ENCODE peak calls at places on chromosomes 7 and 10, in ten cellular contexts. U is CD4-positive, alpha-beta T cell; Q is left lung; O is prostate gland; R is GM13976; P is SK-N-SH; E is heart left ventricle; H is foreskin fibroblast; X is tibial artery; B is AG09309. S is an unnamed sample.

GRCh38 chr10:310371-310770 is 175.1 kb downstream of the ZMYND11 start:
- DNase-seq in U (no peak), Q (no peak), O (no peak), R (no peak), P (no peak), E (no peak), H (no peak), X (no peak), B (no peak), S (no peak)

GRCh38 chr7:12256025-12256570 is 45.0 kb downstream of the TMEM106B start:
- DNase-seq in U (no peak), Q (no peak), O (no peak), R (no peak), P (no peak), E (no peak), H (peak; percentile 7), X (no peak), B (no peak), S (no peak)

GRCh38 chr10:10533417-10533816 is 484.3 kb upstream of the CELF2 start:
- DNase-seq in U (no peak), Q (no peak), O (no peak), R (no peak), P (no peak), E (no peak), H (peak; percentile 12), X (no peak), B (no peak), S (no peak)

GRCh38 chr7:142614116-142614515 is 135.2 kb upstream of the PRSS1 start:
- DNase-seq in U (no peak), Q (no peak), O (no peak), R (no peak), P (no peak), E (no peak), H (peak; percentile 24), X (no peak), B (no peak), S (no peak)

GRCh38 chr7:140223515-140224221 is 46.9 kb upstream of the KDM7A start:
- DNase-seq in U (no peak), Q (no peak), O (no peak), R (no peak), P (no peak), E (no peak), H (no peak), X (no peak), B (no peak), S (no peak)

GRCh38 chr10:11205026-11205772 is 187.5 kb downstream of the CELF2 start:
- DNase-seq in U (no peak), Q (no peak), O (no peak), R (no peak), P (no peak), E (no peak), H (peak; percentile 20), X (no peak), B (no peak), S (no peak)

GRCh38 chr10:80464557-80465466 is 10.7 kb downstream of the TSPAN14 start:
- DNase-seq in U (peak; percentile 21), Q (no peak), O (no peak), R (no peak), P (peak; percentile 47), E (peak; percentile 53), H (peak; percentile 32), X (no peak), B (no peak), S (no peak)

GRCh38 chr7:50866343-50867047 is 83.8 kb upstream of the GRB10 start:
- DNase-seq in U (no peak), Q (no peak), O (no peak), R (no peak), P (no peak), E (no peak), H (no peak), X (no peak), B (no peak), S (no peak)

GRCh38 chr10:124680675-124681074 is 63.5 kb downstream of the FAM53B start:
- DNase-seq in U (no peak), Q (peak; percentile 82), O (no peak), R (no peak), P (no peak), E (peak; percentile 59), H (peak; percentile 59), X (peak; percentile 78), B (no peak), S (no peak)

GRCh38 chr7:78368781-78369180 is 570.2 kb downstream of the PHTF2 start:
- DNase-seq in U (no peak), Q (no peak), O (no peak), R (no peak), P (no peak), E (no peak), H (peak; percentile 1), X (no peak), B (no peak), S (no peak)

GRCh38 chr7:158353606-158354570 is 233.7 kb downstream of the PTPRN2 start:
- DNase-seq in U (no peak), Q (peak; percentile 21), O (no peak), R (no peak), P (peak; percentile 82), E (no peak), H (no peak), X (peak; percentile 23), B (no peak), S (no peak)
- TF ChIP-seq CTCF in U (no peak), Q (no peak), O (no peak), R (no peak), P (peak; percentile 28), E (peak; percentile 13), H (no peak), X (no peak), B (peak; percentile 14), S (no peak)

DNA sequence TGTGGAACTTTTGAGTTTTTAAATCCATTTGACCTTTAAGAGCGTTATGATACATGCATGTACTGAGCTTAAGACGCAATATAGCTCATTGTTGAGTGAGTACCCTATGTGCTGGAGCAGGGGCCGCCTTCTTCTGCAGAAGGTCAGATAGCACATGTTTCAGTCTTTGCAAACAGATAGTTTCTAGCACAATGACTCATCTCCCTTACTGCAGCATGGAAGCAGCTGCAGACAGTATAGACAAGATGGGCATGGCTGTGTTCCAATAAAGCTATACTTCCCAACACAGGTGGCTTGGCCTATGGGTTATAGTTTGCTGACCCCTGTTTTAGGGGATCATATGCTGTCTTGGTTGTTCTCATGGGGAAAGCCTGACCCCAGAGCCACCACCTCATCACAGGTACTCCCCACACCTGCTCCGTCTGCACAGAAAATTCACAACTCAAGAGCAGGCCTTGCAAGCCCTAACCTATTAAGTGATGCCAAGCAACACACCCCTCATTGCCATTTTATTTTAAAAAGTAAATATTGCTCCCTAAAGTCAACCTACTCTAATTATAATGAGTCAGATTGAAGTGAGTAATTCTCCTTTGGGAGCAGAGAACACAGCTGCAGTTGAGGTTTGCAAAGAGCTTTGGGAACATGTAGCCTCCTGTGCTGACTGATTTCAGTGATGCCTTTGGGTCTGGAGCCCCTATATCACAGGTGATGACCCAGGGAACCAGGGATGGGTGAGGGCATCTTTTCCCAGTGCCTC is 330.1 kb downstream of the PAXIP1 start:
- DNase-seq in U (no peak), Q (no peak), O (no peak), R (no peak), P (no peak), E (no peak), H (no peak), X (no peak), B (no peak), S (no peak)
- TF ChIP-seq CTCF in U (no peak), Q (no peak), O (no peak), R (no peak), P (no peak), E (no peak), H (no peak), X (no peak), B (no peak), S (no peak)

GRCh38 chr7:121398246-121398645 is 2.1 kb upstream of the FAM3C start:
- DNase-seq in U (no peak), Q (no peak), O (no peak), R (no peak), P (no peak), E (no peak), H (no peak), X (no peak), B (no peak), S (no peak)
- TF ChIP-seq CTCF in U (no peak), Q (no peak), O (no peak), R (peak; percentile 8), P (peak; percentile 42), E (no peak), H (peak; percentile 11), X (no peak), B (peak; percentile 10), S (no peak)

DNA sequence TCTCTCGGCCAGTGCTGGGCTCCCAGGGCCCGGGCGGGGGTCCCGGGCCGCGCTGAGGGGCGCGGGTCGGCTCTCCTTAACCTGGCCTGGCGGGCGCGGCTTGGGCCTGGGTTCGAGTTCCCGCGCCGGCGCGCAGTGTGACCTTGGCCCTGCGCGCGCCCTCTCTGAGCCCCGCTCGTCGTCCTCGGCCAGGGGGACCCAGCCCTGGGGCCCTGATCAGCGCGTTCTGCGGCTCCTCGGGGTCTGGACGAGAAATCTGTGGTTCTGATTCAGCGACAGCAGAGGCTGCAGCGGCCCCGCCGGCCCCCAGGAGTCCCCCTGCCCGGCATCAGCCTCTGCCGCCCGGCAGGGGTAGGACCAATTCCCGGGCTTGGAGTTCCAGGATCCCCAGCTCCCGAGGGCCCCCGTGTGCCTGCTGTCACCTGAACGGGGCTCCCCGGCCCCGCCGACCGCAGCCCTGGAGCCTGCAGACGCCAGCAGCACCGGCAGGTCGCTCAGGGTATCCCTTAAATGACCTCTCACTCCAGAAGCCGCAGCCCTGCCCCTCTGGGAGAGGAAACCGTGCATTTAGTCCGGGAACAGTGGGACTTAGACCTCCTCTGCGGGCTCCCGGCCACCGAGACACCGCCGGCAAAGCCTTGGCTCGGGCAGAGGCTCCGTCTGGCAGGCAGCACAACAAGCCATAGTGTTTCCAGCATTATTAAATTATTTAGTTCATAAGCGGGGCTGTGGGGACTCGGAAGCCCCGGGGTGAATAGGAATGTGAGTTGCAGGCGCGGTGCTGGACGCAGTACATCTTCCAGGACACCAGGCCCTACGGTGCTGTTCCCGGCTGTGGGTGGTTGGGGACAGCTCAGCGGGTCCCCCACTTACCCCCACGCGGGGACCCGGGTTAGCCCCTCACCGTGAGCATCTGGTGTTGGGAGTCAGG is 572 bp downstream of the CHST12 start:
- DNase-seq in U (no peak), Q (peak; percentile 50), O (no peak), R (no peak), P (peak; percentile 84), E (peak; percentile 60), H (peak; percentile 28), X (no peak), B (no peak), S (no peak)
- TF ChIP-seq CTCF in U (no peak), Q (no peak), O (no peak), R (no peak), P (peak; percentile 36), E (peak; percentile 26), H (no peak), X (peak; percentile 25), B (peak; percentile 24), S (peak; percentile 38)

DNA sequence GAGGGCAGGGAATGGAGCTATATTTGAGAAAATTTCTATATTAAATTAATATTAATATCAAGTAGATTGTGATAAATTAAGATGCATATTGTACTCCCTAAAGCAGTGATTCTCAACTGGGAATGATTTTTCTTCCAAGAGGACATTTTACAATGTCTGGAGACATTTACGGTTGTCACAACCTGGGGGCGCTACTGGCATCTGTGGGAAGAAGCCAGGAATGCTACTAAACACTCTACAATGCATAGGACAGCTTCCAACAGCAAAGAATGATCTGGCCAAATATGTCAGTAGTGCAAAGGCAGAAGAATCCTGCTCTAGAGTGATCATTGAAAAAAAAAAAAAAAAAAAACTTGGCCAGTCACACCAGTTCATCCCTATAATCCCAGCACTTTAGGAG is 100.0 kb downstream of the LSM5 start:
- DNase-seq in U (no peak), Q (no peak), O (no peak), R (no peak), P (no peak), E (no peak), H (no peak), X (no peak), B (no peak), S (no peak)
- TF ChIP-seq CTCF in U (no peak), Q (no peak), O (no peak), R (no peak), P (no peak), E (no peak), H (no peak), X (no peak), B (no peak), S (no peak)